ENCODE peak calls at places on chromosomes 4 and X, in four cellular contexts. One of them, this sample, is unnamed.

GRCh38 chr4:56701156-56701471 is 20.0 kb upstream of the HOPX start:
- DNase-seq in NCI-H345: no peak
- DNase-seq in fibroblast of mammary gland: no peak
- DNase-seq in cerebellum: no peak
- DNase-seq in this sample: no peak

GRCh38 chr4:169615467-169616106 is 3.2 kb upstream of the NEK1 start:
- DNase-seq in NCI-H345: no peak
- DNase-seq in fibroblast of mammary gland: no peak
- DNase-seq in cerebellum: no peak
- DNase-seq in this sample: no peak

GRCh38 chr4:33411182-33411581 is 2691.0 kb downstream of the PCDH7 start:
- DNase-seq in NCI-H345: no peak
- DNase-seq in fibroblast of mammary gland: peak
- DNase-seq in cerebellum: no peak
- DNase-seq in this sample: no peak

GRCh38 chr4:37441231-37442061 is 196.9 kb downstream of the NWD2 start:
- DNase-seq in NCI-H345: no peak
- DNase-seq in fibroblast of mammary gland: no peak
- DNase-seq in cerebellum: no peak
- DNase-seq in this sample: no peak

GRCh38 chrX:14095702-14096101 is 66.0 kb upstream of the GEMIN8 start:
- DNase-seq in NCI-H345: no peak
- DNase-seq in fibroblast of mammary gland: peak
- DNase-seq in cerebellum: peak
- DNase-seq in this sample: peak

GRCh38 chrX:72475952-72476668 is 96.5 kb downstream of the HDAC8 start:
- DNase-seq in NCI-H345: no peak
- DNase-seq in fibroblast of mammary gland: peak
- DNase-seq in cerebellum: no peak
- DNase-seq in this sample: peak

GRCh38 chrX:2801223-2801622 is 27.5 kb upstream of the GYG2 start:
- DNase-seq in NCI-H345: no peak
- DNase-seq in fibroblast of mammary gland: no peak
- DNase-seq in cerebellum: no peak
- DNase-seq in this sample: no peak

GRCh38 chrX:13742397-13743176 is 8.0 kb downstream of the OFD1 start:
- DNase-seq in NCI-H345: no peak
- DNase-seq in fibroblast of mammary gland: no peak
- DNase-seq in cerebellum: no peak
- DNase-seq in this sample: peak

GRCh38 chrX:29852767-29853166 is 362.6 kb upstream of the MAGEB2 start:
- DNase-seq in NCI-H345: no peak
- DNase-seq in fibroblast of mammary gland: peak
- DNase-seq in cerebellum: no peak
- DNase-seq in this sample: peak

This sample was measured in fibroblast of gingiva.